ENCODE peak calls at places on chromosomes 7 and 10, in eight cellular contexts. P is activated CD8-positive, alpha-beta memory T cell treated with anti-CD3 and anti-CD28 coated beads for 48 hours; E is NT2/D1; B is DND-41; Q is GM20000; V is T-helper 17 cell; N is heart left ventricle; J is NCI-H1092 treated with DMSO at 0.1 percent for 48 hours. T is an unnamed sample.
A peak's percentile ranks its signal among the peaks of the same experiment; 100 is the strongest.

GRCh38 chr7:35734001-35734483 is 39.1 kb upstream of the HERPUD2 start:
- DNase-seq in P (no peak), E (no peak), B (no peak), Q (no peak), V (no peak), N (no peak), J (no peak), T (no peak)

GRCh38 chr7:118312966-118313365 is 88.5 kb downstream of the ANKRD7 start:
- DNase-seq in P (no peak), E (no peak), B (no peak), Q (peak; percentile 8), V (no peak), N (no peak), J (no peak), T (no peak)

GRCh38 chr10:7610651-7611389 is 55.9 kb downstream of the ITIH5 start:
- DNase-seq in P (no peak), E (no peak), B (no peak), Q (no peak), V (no peak), N (no peak), J (no peak), T (no peak)

GRCh38 chr10:131946321-131946751 is 35.4 kb downstream of the BNIP3 start:
- DNase-seq in P (no peak), E (no peak), B (no peak), Q (no peak), V (no peak), N (no peak), J (no peak), T (peak; percentile 18)

GRCh38 chr7:93890041-93890463 is 501 bp downstream of the TFPI2 start:
- DNase-seq in P (no peak), E (peak; percentile 32), B (no peak), Q (peak; percentile 27), V (no peak), N (peak; percentile 14), J (no peak), T (no peak)

GRCh38 chr7:107938448-107939250 is 47.7 kb downstream of the DLD start:
- DNase-seq in P (no peak), E (no peak), B (no peak), Q (no peak), V (no peak), N (peak; percentile 56), J (no peak), T (no peak)

GRCh38 chr7:150742286-150742968 is 5.2 kb downstream of the GIMAP5 start:
- DNase-seq in P (no peak), E (no peak), B (no peak), Q (no peak), V (no peak), N (no peak), J (no peak), T (no peak)

GRCh38 chr10:34178756-34179155 is 636.3 kb downstream of the PARD3 start:
- DNase-seq in P (no peak), E (no peak), B (no peak), Q (no peak), V (no peak), N (no peak), J (no peak), T (no peak)

GRCh38 chr7:2247141-2247985 is 5.3 kb downstream of the NUDT1 start:
- DNase-seq in P (no peak), E (no peak), B (no peak), Q (peak; percentile 70), V (no peak), N (no peak), J (peak; percentile 8), T (no peak)

GRCh38 chr10:104049497-104050250 is 36.0 kb downstream of the COL17A1 start:
- DNase-seq in P (no peak), E (no peak), B (no peak), Q (no peak), V (no peak), N (no peak), J (no peak), T (no peak)

GRCh38 chr10:33483124-33483794 is 148.8 kb upstream of the NRP1 start:
- DNase-seq in P (no peak), E (peak; percentile 16), B (no peak), Q (no peak), V (no peak), N (no peak), J (peak; percentile 78), T (no peak)

GRCh38 chr7:1031716-1032455 is 12.5 kb upstream of the GPR146 start:
- DNase-seq in P (no peak), E (no peak), B (no peak), Q (no peak), V (no peak), N (no peak), J (no peak), T (no peak)

GRCh38 chr10:75957321-75957720 is 525.9 kb downstream of the LRMDA start:
- DNase-seq in P (no peak), E (no peak), B (no peak), Q (no peak), V (no peak), N (no peak), J (no peak), T (no peak)

GRCh38 chr7:129828078-129828762 is 124.5 kb downstream of the UBE2H start:
- DNase-seq in P (no peak), E (no peak), B (no peak), Q (no peak), V (no peak), N (no peak), J (no peak), T (peak; percentile 37)

GRCh38 chr10:132845041-132845551 is 59.1 kb upstream of the NKX6-2 start:
- DNase-seq in P (no peak), E (no peak), B (no peak), Q (no peak), V (no peak), N (no peak), J (no peak), T (no peak)

GRCh38 chr7:18288322-18289037 is 207.1 kb upstream of the HDAC9 start:
- DNase-seq in P (no peak), E (no peak), B (no peak), Q (no peak), V (no peak), N (no peak), J (no peak), T (no peak)